ENCODE peak calls at places on chromosomes 13 and 19, in seven cellular contexts. Y is heart left ventricle, T is uterus, B is transverse colon, W is suprapubic skin, P is adrenal gland, K is breast epithelium. Z is an unnamed sample. For H3K27me3 and H3K9me3, the result is how much of the 10 kb centered on the place peaks cover.

GRCh38 chr19:55229145-55229788 is 704 bp upstream of the TMEM86B start:
- DNase-seq in B (no peak), K (no peak), W (no peak), Y (no peak), T (no peak), P (no peak), Z (peak)

GRCh38 chr19:47316513-47316912 is 6.9 kb downstream of the C5AR1 start:
- DNase-seq in W (no peak), T (no peak), Y (no peak), K (no peak), P (no peak), B (no peak), Z (no peak)

GRCh38 chr13:78689011-78689410 is 30.1 kb upstream of the OBI1 start:
- DNase-seq in Y (no peak), P (no peak), B (no peak), W (no peak), T (no peak), K (no peak), Z (no peak)

GRCh38 chr13:39599842-39600241 is 3.2 kb downstream of the LHFPL6 start:
- DNase-seq in T (no peak), K (no peak), Y (no peak), W (no peak), B (no peak), P (no peak), Z (no peak)

GRCh38 chr19:43784251-43784980 is 3.6 kb upstream of the KCNN4 start:
- DNase-seq in B (peak), K (no peak), P (peak), W (no peak), Y (no peak), T (no peak), Z (no peak)

GRCh38 chr19:2607712-2608601 is 94.5 kb downstream of the GNG7 start:
- DNase-seq in Y (peak), W (no peak), K (no peak), P (peak), T (no peak), B (peak), Z (peak)

GRCh38 chr19:6767081-6767356 is 216 bp downstream of the SH2D3A start:
- DNase-seq in T (no peak), K (no peak), W (no peak), P (no peak), B (no peak), Y (no peak), Z (no peak)

GRCh38 chr19:13646758-13647157 is 117.6 kb upstream of the MRI1 start:
- DNase-seq in P (no peak), Y (no peak), W (no peak), T (no peak), B (no peak), K (no peak), Z (no peak)

GRCh38 chr13:28684257-28684656 is 25.3 kb downstream of the POMP start:
- DNase-seq in W (no peak), P (no peak), T (no peak), B (peak), Y (no peak), K (no peak), Z (peak)

GRCh38 chr19:53909471-53910169 is 542 bp downstream of the CACNG7 start:
- DNase-seq in K (no peak), W (no peak), B (no peak), T (no peak), Y (no peak), P (no peak), Z (no peak)

GRCh38 chr19:53907690-53908089 is 1.4 kb upstream of the CACNG7 start:
- DNase-seq in W (no peak), K (no peak), P (no peak), Y (no peak), B (no peak), T (no peak), Z (no peak)

GRCh38 chr19:53908933-53909415 is at the start of gene CACNG7:
- DNase-seq in K (no peak), P (no peak), T (no peak), B (no peak), W (no peak), Y (no peak), Z (no peak)

GRCh38 chr19:53908106-53908932 is 759 bp upstream of the CACNG7 start:
- DNase-seq in T (no peak), B (no peak), K (no peak), W (no peak), Y (no peak), P (no peak), Z (no peak)

DNA sequence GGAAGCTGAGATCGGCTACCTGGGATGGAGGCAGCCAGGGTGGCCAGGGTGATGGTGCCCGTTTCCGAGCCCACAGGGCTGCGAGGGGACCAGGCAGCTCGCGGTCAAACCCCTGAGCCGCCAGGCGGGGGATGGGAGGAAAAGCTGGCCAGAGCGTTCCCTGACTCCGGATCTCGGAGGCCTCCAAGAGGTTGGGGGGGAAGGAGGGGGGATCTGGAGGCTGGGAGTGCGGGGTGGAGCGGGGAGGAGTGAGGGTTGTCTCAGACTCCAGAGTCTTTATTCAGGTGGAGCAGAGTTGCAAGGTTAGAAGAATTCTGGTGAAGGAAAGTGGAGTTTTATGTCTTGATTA is 1.1 kb downstream of the CACNG7 start:
- DNase-seq in B (no peak), W (no peak), P (no peak), T (no peak), Y (no peak), K (no peak), Z (no peak)
- H3K27me3 ChIP-seq in B (half or more), W (half or more), P (half or more), T (under half), Y (half or more), K (under half), Z (under half)

DNA sequence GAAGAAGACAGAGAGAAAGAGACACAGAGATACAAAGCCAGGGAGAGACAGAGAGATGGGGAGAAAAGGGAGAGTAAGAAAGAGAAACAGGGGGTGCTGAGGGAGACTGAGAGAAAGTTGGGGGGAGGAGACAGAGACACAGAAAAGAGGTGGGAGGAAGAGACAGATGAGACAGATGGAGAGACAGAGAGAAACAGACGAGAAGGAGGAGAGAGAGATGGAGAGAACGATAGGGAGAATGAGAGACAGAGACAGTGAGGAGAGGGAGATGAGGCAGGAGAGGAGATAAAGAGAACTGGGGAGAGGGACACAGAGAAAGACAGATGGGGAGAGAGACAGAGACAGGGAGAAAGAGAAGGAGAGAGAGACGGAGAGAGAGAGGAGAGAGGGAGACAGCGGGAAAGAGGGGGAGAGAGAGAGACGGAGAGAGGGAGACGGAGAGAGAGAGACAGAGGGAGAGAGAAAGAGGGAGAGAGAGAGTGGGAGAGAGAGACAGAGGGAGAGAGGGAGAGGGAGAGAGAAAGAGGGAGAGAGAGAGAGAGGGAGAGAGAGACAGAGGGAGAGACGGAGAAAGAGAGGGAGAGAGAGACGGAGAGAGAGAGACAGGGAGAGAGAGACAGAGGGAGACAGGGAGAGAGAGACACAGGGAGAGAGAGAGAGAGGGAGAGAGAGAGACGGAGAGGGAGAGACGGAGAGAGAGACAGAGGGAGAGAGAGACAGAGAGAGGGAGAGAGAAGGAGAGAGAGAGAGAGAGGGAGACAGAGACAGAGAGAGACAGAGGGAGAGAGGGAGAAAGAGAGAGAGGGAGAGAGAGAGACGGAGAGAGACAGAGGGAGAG is 12.6 kb downstream of the JOSD2 start:
- DNase-seq in Y (no peak), P (no peak), B (no peak), W (no peak), K (no peak), T (no peak), Z (no peak)
- TF ChIP-seq POLR2A in Y (no peak), P (no peak), B (no peak), W (no peak), K (no peak), T (no peak), Z (no peak)

DNA sequence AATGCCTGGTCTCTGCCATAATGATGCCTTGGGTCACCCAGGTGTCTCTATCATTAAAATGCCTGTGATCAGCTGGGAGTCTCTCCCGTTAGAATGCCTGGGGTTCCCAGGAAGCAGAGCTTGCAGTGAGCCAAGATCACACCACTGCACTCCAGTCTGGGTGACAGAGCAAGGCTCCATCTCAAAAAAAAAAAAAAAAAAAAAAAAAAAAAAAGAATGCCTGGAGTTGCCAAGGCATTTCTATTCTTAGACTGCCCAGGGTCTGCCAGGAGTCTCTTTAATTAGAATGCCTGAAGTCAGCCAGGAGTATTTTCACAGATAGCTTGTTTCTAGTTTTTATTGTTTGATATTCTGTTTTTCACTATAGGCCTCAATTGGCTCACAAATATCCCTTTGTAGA is 1552.5 kb downstream of the UQCRFS1 start:
- DNase-seq in Y (no peak), P (no peak), B (no peak), W (peak), K (no peak), T (no peak), Z (no peak)
- H3K9me3 ChIP-seq in Y (half or more), P (under half), B (under half), W (half or more), K (half or more), T (under half), Z (under half)

DNA sequence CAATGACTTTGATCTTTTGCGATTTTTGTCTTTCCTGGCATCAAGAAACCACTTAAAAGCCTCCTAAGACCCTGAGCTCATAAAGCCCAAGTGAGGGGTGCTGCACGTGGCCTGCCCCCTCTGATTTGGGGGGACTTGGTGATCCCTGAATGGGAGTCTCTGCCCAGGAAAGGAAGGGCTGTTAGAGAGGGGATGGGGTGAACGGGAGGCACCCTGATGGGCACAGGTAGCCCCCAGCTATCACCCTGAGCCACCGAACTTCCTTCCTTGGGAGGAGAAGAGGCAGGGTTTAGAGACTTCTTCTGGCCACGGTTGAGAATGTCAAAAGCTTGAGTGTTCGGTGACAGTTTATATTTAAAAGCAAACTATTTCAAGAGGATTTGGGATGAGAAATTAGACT is 305.5 kb downstream of the ZNF536 start:
- DNase-seq in T (no peak), W (no peak), P (no peak), B (no peak), Y (no peak), K (no peak), Z (no peak)
- H3K27me3 ChIP-seq in T (under half), W (under half), P (under half), B (under half), Y (under half), K (under half), Z (under half)

GRCh38 chr19:17333611-17334413 is 843 bp downstream of the ANO8 start:
- DNase-seq in K (no peak), T (no peak), W (peak), P (peak), Y (no peak), B (peak), Z (peak)
- TF ChIP-seq POLR2A in K (no peak), T (no peak), W (no peak), P (no peak), Y (no peak), B (no peak), Z (no peak)

GRCh38 chr19:22088541-22089144 is 36.4 kb downstream of the ZNF257 start:
- DNase-seq in B (no peak), T (no peak), Y (no peak), W (no peak), P (no peak), K (no peak), Z (no peak)
- H3K9me3 ChIP-seq in B (half or more), T (under half), Y (half or more), W (under half), P (under half), K (half or more), Z (half or more)

GRCh38 chr19:591099-591958 is 1.6 kb downstream of the HCN2 start:
- DNase-seq in B (no peak), Y (peak), T (no peak), K (no peak), W (no peak), P (no peak), Z (no peak)
- H3K27me3 ChIP-seq in B (half or more), Y (under half), T (under half), K (under half), W (half or more), P (under half), Z (under half)

DNA sequence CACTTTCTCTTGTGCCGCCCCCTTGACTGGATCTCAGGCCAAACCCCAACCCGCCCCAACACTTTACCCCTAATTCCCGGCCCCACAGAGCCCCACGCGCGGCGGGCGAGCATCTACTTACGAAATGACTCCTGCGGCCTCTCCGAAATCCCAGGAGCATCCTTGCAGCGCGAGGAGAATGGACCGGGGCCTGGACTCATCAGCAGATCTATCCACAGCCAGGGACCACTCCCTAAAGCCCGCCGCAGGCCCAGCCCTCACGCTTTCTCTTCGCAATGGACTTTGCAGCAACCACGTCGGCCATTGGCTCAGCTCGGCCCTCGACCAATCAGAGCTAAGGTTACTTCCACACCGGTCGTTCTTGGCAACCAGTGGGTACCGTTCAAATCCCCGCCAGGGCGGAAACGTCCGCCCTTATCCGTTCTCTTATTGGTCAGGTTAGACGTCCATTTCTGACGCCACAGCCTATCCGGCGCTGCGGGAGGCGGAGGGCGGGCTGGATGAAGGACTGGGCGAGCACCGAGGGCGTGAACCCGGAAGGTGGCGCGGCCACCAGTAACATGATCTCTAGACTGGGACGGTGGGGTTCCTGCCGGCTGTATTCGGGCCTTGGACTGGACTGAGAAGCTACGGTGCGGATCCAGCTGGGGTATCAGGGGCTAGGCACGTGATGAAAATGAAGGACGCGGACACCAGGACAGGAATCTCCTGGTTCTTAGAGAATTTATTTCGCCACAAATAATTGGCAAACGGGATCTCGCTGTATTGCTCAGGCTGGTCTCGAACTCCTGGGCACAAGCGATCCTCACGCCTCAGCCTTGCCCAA is at the start of the genes CEP89 and FAAP24:
- DNase-seq in T (peak), W (peak), P (peak), K (peak), Y (peak), B (peak), Z (peak)
- TF ChIP-seq POLR2A in T (peak), W (no peak), P (no peak), K (no peak), Y (no peak), B (peak), Z (peak)

DNA sequence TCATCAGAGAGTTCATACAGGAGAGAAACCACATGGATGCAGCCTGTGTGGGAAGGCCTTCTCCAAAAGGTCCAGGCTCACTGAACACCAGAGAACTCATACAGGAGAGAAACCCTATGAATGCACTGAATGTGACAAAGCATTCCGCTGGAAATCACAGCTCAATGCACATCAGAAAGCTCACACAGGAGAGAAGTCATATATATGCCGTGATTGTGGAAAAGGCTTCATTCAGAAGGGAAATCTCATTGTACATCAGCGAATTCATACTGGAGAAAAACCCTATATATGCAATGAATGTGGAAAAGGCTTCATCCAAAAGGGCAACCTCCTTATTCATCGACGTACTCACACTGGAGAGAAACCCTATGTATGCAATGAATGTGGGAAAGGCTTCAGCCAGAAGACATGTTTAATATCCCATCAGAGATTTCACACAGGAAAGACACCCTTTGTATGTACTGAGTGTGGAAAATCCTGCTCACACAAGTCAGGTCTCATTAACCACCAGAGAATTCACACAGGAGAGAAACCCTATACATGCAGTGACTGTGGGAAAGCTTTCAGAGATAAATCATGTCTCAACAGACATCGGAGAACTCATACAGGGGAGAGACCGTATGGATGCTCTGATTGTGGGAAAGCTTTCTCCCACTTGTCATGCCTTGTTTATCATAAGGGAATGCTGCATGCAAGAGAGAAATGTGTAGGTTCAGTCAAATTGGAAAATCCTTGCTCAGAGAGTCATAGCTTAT is 17.7 kb downstream of the ZNF613 start:
- DNase-seq in W (no peak), K (no peak), P (no peak), T (no peak), Y (no peak), B (no peak), Z (no peak)
- H3K9me3 ChIP-seq in W (half or more), K (half or more), P (under half), T (half or more), Y (half or more), B (half or more), Z (half or more)